ENCODE peak calls at places on chromosomes 13 and 19, in five cellular contexts. E is endothelial cell of umbilical vein, S is fibroblast of lung, O is K562, N is hepatocyte. G is an unnamed sample.

GRCh38 chr13:49838989-49839388 is 46.5 kb upstream of the KPNA3 start:
- DNase-seq in E (no peak), S (no peak), N (peak; percentile 37), O (peak; percentile 23), G (no peak)

GRCh38 chr19:18020212-18021067 is 12.5 kb downstream of the ARRDC2 start:
- DNase-seq in N (peak; percentile 49), S (no peak), O (peak; percentile 7), E (peak; percentile 82), G (no peak)

GRCh38 chr19:31326329-31327028 is 22.8 kb downstream of the TSHZ3 start:
- DNase-seq in O (no peak), N (no peak), S (peak; percentile 77), E (no peak), G (no peak)

GRCh38 chr13:53873558-53873957 is 844.9 kb downstream of the OLFM4 start:
- DNase-seq in E (no peak), S (no peak), N (no peak), O (no peak), G (no peak)

GRCh38 chr13:28466151-28466550 is 28.8 kb downstream of the FLT1 start:
- DNase-seq in S (no peak), E (peak; percentile 59), N (no peak), O (no peak), G (no peak)

GRCh38 chr19:44725251-44725650 is 23.3 kb upstream of the BCL3 start:
- DNase-seq in O (no peak), S (no peak), N (peak; percentile 88), E (no peak), G (no peak)

GRCh38 chr19:32651729-32652140 is 23.2 kb downstream of the ANKRD27 start:
- DNase-seq in N (peak; percentile 46), E (no peak), S (peak; percentile 35), O (no peak), G (peak; percentile 79)

GRCh38 chr13:38943231-38943630 is 47.4 kb downstream of the STOML3 start:
- DNase-seq in O (no peak), S (no peak), N (no peak), E (no peak), G (no peak)

GRCh38 chr19:49690073-49690655 is 752 bp upstream of the CPT1C start:
- DNase-seq in O (no peak), E (no peak), N (peak; percentile 20), S (no peak), G (peak; percentile 49)
- TF ChIP-seq EZH2 in O (no peak), E (no peak), N (no peak), S (no peak), G (no peak)

GRCh38 chr19:28217064-28217463 is 995.9 kb downstream of the UQCRFS1 start:
- DNase-seq in E (no peak), S (no peak), O (no peak), N (no peak), G (no peak)
- TF ChIP-seq CTCF in E (no peak), S (no peak), O (no peak), N (peak; percentile 34), G (no peak)

GRCh38 chr19:843836-844299 is 3.1 kb downstream of the PRTN3 start:
- DNase-seq in N (no peak), E (no peak), S (no peak), O (no peak), G (no peak)
- H3K4me3 ChIP-seq in N (no peak overlapping the region), E (no peak overlapping the region), S (no peak overlapping the region), O (peak overlapping the region; percentile 39), G (peak overlapping the region; percentile 33)

DNA sequence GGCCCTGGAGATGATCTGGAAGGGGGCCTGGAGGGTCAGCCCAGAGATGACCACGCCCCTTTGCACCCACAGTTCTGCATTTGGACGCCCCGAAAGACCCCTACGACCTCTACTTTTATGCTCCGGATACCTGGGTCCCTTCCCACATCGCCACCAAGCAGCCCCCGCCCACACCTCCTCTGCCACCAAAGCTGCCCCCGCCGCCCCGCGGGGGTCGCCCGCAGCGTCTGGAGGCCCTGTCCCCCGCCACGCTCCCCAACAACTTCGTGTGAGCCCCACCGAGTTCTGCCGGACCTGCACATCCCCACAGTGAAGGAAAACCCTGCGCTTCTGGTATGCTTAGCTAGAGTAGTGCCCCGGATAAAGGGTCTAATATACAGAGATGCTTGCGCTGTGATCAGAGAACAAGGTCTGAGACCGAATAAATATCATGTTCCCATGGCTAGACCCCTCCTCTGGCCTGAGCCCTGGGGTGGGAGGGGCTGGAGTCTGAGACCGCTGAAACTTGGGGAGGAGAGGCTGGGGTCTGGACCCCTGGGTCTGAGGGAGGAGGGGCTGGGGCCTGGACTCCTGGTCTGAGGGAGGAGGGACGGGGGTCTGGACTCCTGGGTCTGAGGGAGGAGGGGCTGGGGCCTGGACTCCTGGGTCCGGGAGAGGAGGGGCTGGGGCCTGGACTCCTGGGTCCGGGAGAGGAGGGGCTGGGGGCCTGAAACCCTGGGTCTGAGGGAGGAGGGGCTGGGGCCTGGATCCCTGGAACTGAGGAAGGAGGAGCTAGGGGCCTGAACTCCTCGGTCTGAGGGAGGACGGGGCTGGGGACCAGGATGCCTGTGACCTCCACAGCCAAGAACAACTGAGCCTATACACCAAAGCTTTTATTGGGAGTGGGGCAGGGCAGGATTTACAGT is 3.6 kb downstream of the GFY start:
- DNase-seq in E (no peak), S (no peak), N (no peak), O (no peak), G (no peak)
- TF ChIP-seq EZH2 in E (peak; percentile 51), S (no peak), N (peak; percentile 67), O (no peak), G (no peak)

GRCh38 chr13:113758651-113759524 is at the start of gene TMEM255B:
- DNase-seq in S (peak; percentile 62), N (peak; percentile 90), O (peak; percentile 91), E (peak; percentile 81), G (peak; percentile 72)
- TF ChIP-seq CTCF in S (no peak), N (peak; percentile 18), O (no peak), E (no peak), G (no peak)

G was measured in A673.